ENCODE peak calls at places on chromosomes 2 and 18, in four cellular contexts. B is HT1080; P is activated T-helper 1 cell treated with anti-CD3 and anti-CD28 coated beads, Interleukin-12 subunit alpha, Interleukin-12 subunit beta, Interleukin-2, Interleukin-4 antibody, amounts not matched to agents 30 ng/mL and 10 ng/mL and 1 ng/mL, durations not matched to agents 14 hours and 24 hours and 36 hours; Z is NCI-H1092 treated with DMSO at 0.1 percent for 48 hours. E is an unnamed sample.

GRCh38 chr2:71742953-71743601 is 289.7 kb downstream of the DYSF start:
- DNase-seq in B (peak; percentile 92), P (no peak), Z (no peak), E (peak; percentile 57)

GRCh38 chr2:161122772-161123530 is 37.3 kb upstream of the TANK start:
- DNase-seq in B (peak; percentile 95), P (no peak), Z (no peak), E (peak; percentile 63)

GRCh38 chr18:44795241-44795640 is 114.6 kb downstream of the SETBP1 start:
- DNase-seq in B (no peak), P (no peak), Z (no peak), E (no peak)

GRCh38 chr2:201100497-201100896 is 15.5 kb upstream of the CFLAR start:
- DNase-seq in B (no peak), P (no peak), Z (no peak), E (no peak)

GRCh38 chr2:1539973-1540372 is 126.7 kb downstream of the TPO start:
- DNase-seq in B (no peak), P (no peak), Z (no peak), E (no peak)

GRCh38 chr18:3450358-3451107 is 561 bp downstream of the TGIF1 start:
- DNase-seq in B (peak; percentile 43), P (peak; percentile 53), Z (peak; percentile 36), E (peak; percentile 74)

GRCh38 chr18:78630356-78630755 is 349.3 kb upstream of the SALL3 start:
- DNase-seq in B (no peak), P (no peak), Z (no peak), E (no peak)

GRCh38 chr2:138777996-138778395 is 2.2 kb downstream of the NXPH2 start:
- DNase-seq in B (peak; percentile 3), P (no peak), Z (no peak), E (no peak)

GRCh38 chr2:195382186-195382585 is 274.8 kb upstream of the SLC39A10 start:
- DNase-seq in B (no peak), P (peak; percentile 12), Z (no peak), E (no peak)

GRCh38 chr18:7870855-7871254 is 303.7 kb downstream of the PTPRM start:
- DNase-seq in B (no peak), P (no peak), Z (no peak), E (no peak)

GRCh38 chr2:215528555-215528954 is 92.7 kb upstream of the FN1 start:
- DNase-seq in B (peak; percentile 99), P (no peak), Z (no peak), E (no peak)

GRCh38 chr2:217858519-217859466 is 144.0 kb downstream of the TNS1 start:
- DNase-seq in B (no peak), P (no peak), Z (no peak), E (peak; percentile 49)

GRCh38 chr2:105257981-105258380 is 16.4 kb downstream of the GPR45 start:
- DNase-seq in B (no peak), P (no peak), Z (no peak), E (no peak)

GRCh38 chr18:78559584-78559983 is 420.0 kb upstream of the SALL3 start:
- DNase-seq in B (no peak), P (no peak), Z (no peak), E (no peak)

GRCh38 chr18:44564922-44565321 is 115.8 kb upstream of the SETBP1 start:
- DNase-seq in B (peak; percentile 21), P (no peak), Z (no peak), E (no peak)

GRCh38 chr2:231646471-231646870 is 53.8 kb downstream of the TEX44 start:
- DNase-seq in B (no peak), P (no peak), Z (no peak), E (no peak)

GRCh38 chr18:74745658-74746403 is 148.2 kb downstream of the ZNF407 start:
- DNase-seq in B (peak; percentile 80), P (no peak), Z (no peak), E (no peak)

GRCh38 chr2:186522538-186522937 is 36.5 kb downstream of the ZC3H15 start:
- DNase-seq in B (no peak), P (no peak), Z (no peak), E (no peak)

GRCh38 chr2:154698789-154699559 is 479 bp downstream of the KCNJ3 start:
- DNase-seq in B (no peak), P (no peak), Z (no peak), E (no peak)

GRCh38 chr2:85694052-85695025 is at the start of gene GNLY:
- DNase-seq in B (no peak), P (no peak), Z (no peak), E (no peak)

GRCh38 chr2:48613211-48613610 is 4.4 kb upstream of the GTF2A1L start:
- DNase-seq in B (no peak), P (no peak), Z (no peak), E (no peak)

GRCh38 chr18:13375302-13376255 is 157.0 kb downstream of the LDLRAD4 start:
- DNase-seq in B (peak; percentile 89), P (peak; percentile 80), Z (no peak), E (no peak)

GRCh38 chr18:55737781-55738468 is 149.9 kb upstream of the TCF4 start:
- DNase-seq in B (no peak), P (no peak), Z (no peak), E (no peak)

GRCh38 chr2:212392048-212392447 is 146.6 kb downstream of the ERBB4 start:
- DNase-seq in B (peak; percentile 49), P (no peak), Z (no peak), E (no peak)

GRCh38 chr2:130798472-130799221 is 38.1 kb upstream of the ARHGEF4 start:
- DNase-seq in B (no peak), P (no peak), Z (peak; percentile 66), E (no peak)

GRCh38 chr18:25261768-25262167 is 90.2 kb downstream of the ZNF521 start:
- DNase-seq in B (no peak), P (no peak), Z (no peak), E (no peak)

GRCh38 chr2:110852541-110853263 is 120.3 kb downstream of the ACOXL start:
- DNase-seq in B (no peak), P (peak; percentile 31), Z (no peak), E (no peak)

E was measured in colonic mucosa.